ENCODE peak calls at places on chromosomes 3 and 15, in ten cellular contexts. T is foreskin fibroblast, P is uterus, X is epithelial cell of proximal tubule, M is H7, W is prostate gland, V is brain microvascular endothelial cell, E is fibroblast of lung, R is AG09309, I is heart right ventricle. U is an unnamed sample.

GRCh38 chr3:8745619-8746370 is 12.2 kb downstream of the CAV3 start:
- DNase-seq in T (no peak), P (no peak), X (no peak), M (no peak), W (no peak), V (no peak), E (no peak), R (no peak), I (no peak), U (no peak)

GRCh38 chr3:190178779-190179178 is 58.1 kb upstream of the P3H2 start:
- DNase-seq in T (no peak), P (no peak), X (no peak), M (no peak), W (no peak), V (no peak), E (no peak), R (no peak), I (no peak), U (no peak)

GRCh38 chr3:120160050-120160449 is 65.8 kb upstream of the GSK3B start:
- DNase-seq in T (peak; percentile 99), P (no peak), X (peak; percentile 96), M (no peak), W (peak; percentile 70), V (peak; percentile 87), E (peak; percentile 100), R (peak; percentile 100), I (peak; percentile 24), U (no peak)

GRCh38 chr3:104604326-104605010 is 762.2 kb upstream of the ALCAM start:
- DNase-seq in T (peak; percentile 39), P (no peak), X (no peak), M (no peak), W (no peak), V (peak; percentile 12), E (peak; percentile 59), R (peak; percentile 1), I (no peak), U (no peak)

GRCh38 chr3:157088133-157088488 is 71.8 kb downstream of the CCNL1 start:
- DNase-seq in T (no peak), P (no peak), X (no peak), M (no peak), W (no peak), V (no peak), E (no peak), R (no peak), I (no peak), U (no peak)

GRCh38 chr15:36817776-36818175 is 238.3 kb downstream of the CDIN1 start:
- DNase-seq in T (no peak), P (no peak), X (no peak), M (no peak), W (no peak), V (no peak), E (no peak), R (no peak), I (no peak), U (no peak)

GRCh38 chr3:23094890-23095462 is 108.2 kb upstream of the UBE2E2 start:
- DNase-seq in T (peak; percentile 51), P (no peak), X (peak; percentile 82), M (no peak), W (no peak), V (peak; percentile 40), E (peak; percentile 57), R (no peak), I (no peak), U (no peak)

GRCh38 chr3:120274739-120275167 is 10.3 kb downstream of the GPR156 start:
- DNase-seq in T (peak; percentile 6), P (no peak), X (no peak), M (no peak), W (peak; percentile 21), V (no peak), E (peak; percentile 43), R (no peak), I (peak; percentile 31), U (no peak)

GRCh38 chr3:107366766-107367165 is 10.5 kb upstream of the CCDC54 start:
- DNase-seq in T (peak; percentile 33), P (no peak), X (no peak), M (peak; percentile 33), W (no peak), V (peak; percentile 18), E (no peak), R (no peak), I (no peak), U (no peak)

GRCh38 chr15:61034793-61035710 is 194.1 kb downstream of the RORA start:
- DNase-seq in T (peak; percentile 72), P (no peak), X (no peak), M (no peak), W (no peak), V (peak; percentile 33), E (peak; percentile 79), R (peak; percentile 57), I (no peak), U (no peak)

GRCh38 chr15:24819680-24820079 is 135.1 kb upstream of the SNRPN start:
- DNase-seq in T (no peak), P (no peak), X (no peak), M (no peak), W (no peak), V (no peak), E (no peak), R (no peak), I (no peak), U (no peak)

GRCh38 chr15:46411900-46412299 is 777.1 kb downstream of the SQOR start:
- DNase-seq in T (no peak), P (no peak), X (no peak), M (no peak), W (no peak), V (no peak), E (no peak), R (no peak), I (no peak), U (no peak)

GRCh38 chr3:117165611-117166051 is 456.1 kb downstream of the TUSC7 start:
- DNase-seq in T (peak; percentile 46), P (no peak), X (no peak), M (peak; percentile 17), W (no peak), V (no peak), E (no peak), R (no peak), I (no peak), U (no peak)

GRCh38 chr15:25787381-25787780 is 75.7 kb downstream of the ATP10A start:
- DNase-seq in T (peak; percentile 59), P (no peak), X (no peak), M (no peak), W (no peak), V (no peak), E (peak; percentile 24), R (no peak), I (no peak), U (no peak)

GRCh38 chr3:158452324-158452723 is 118.7 kb upstream of the MLF1 start:
- DNase-seq in T (peak; percentile 12), P (no peak), X (no peak), M (no peak), W (no peak), V (no peak), E (no peak), R (no peak), I (no peak), U (no peak)

GRCh38 chr3:96803860-96804259 is 10.5 kb upstream of the EPHA6 start:
- DNase-seq in T (no peak), P (no peak), X (no peak), M (no peak), W (no peak), V (no peak), E (no peak), R (no peak), I (no peak), U (no peak)

DNA sequence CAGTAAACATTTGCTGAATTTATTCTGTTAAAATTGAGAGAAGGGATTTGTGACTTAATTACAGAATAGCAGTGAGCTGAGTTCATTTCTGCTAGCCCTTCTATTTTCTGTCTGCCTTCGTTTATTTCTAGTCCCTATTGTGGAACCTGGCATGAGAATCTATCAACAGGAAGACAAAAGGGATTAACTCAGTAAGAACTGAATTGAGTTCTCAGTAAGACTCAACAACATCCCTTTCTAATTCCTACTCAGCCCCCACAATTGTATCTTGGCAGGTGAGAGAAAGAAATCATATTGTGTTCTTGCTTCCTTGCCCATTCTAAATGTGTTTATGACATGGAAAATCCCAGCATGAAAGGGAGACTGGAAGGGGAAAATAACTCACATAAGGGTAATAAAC is 246.4 kb upstream of the LRRC3B start:
- DNase-seq in T (no peak), P (no peak), X (no peak), M (no peak), W (no peak), V (no peak), E (no peak), R (no peak), I (no peak), U (no peak)
- H3K4me3 ChIP-seq in T (no peak overlapping the region), P (no peak overlapping the region), X (no peak overlapping the region), M (no peak overlapping the region), W (no peak overlapping the region), V (no peak overlapping the region), E (no peak overlapping the region), R (no peak overlapping the region), I (no peak overlapping the region), U (no peak overlapping the region)

GRCh38 chr3:44721231-44722102 is 8.0 kb upstream of the ZNF501 start:
- DNase-seq in T (no peak), P (no peak), X (no peak), M (no peak), W (no peak), V (no peak), E (peak; percentile 33), R (no peak), I (no peak), U (no peak)
- H3K4me3 ChIP-seq in T (no peak overlapping the region), P (no peak overlapping the region), X (no peak overlapping the region), M (no peak overlapping the region), W (no peak overlapping the region), V (no peak overlapping the region), E (no peak overlapping the region), R (no peak overlapping the region), I (no peak overlapping the region), U (no peak overlapping the region)

DNA sequence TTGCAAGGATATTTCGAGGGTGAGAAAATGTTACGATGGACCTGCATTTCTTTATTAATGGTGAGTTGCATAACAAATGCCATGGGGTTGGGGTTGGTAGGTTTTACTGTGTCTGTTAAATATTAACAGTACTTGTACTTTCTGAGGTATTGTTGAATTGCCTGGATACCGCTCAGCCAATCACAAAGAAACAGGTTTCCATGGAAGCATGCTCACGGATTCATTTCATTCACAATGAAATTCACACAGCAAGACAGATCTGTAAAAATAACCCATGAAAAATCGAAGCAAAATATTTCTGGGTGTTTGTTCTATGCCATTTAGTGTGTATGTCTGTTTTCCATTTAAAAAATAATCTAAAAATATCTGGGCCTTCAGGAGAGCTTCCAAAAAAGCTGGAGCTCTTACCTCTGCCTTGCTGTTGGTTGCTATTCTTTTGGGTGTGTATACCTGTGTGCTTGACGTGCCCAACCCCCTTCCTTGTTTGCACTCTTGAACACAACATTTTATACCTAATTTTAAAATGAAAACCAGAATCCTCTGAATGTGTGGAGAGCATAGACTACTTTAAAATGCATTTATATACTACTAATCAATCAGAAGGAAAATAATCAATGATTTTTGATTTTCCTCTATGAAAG is 479.8 kb upstream of the TBL1XR1 start:
- DNase-seq in T (no peak), P (no peak), X (peak; percentile 74), M (peak; percentile 5), W (no peak), V (no peak), E (no peak), R (no peak), I (no peak), U (no peak)
- H3K4me3 ChIP-seq in T (no peak overlapping the region), P (no peak overlapping the region), X (peak overlapping the region; percentile 16), M (no peak overlapping the region), W (no peak overlapping the region), V (no peak overlapping the region), E (no peak overlapping the region), R (no peak overlapping the region), I (no peak overlapping the region), U (no peak overlapping the region)

DNA sequence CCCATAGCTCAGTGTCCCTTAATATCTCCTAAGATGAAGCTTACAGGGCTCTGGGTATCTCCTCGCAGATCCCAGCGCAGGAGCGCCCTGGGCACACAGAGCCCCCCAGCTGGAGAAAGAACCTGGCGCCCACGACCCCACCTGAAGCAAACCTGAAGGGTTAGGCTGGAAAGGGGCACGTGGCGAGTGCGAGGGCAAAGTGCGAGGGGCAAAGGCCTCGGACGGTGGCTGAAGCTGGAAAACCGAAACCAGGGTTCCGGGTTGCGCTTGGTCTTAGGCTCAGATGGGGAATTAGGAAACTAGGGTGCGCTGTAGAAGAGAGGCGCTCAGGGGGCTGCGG is 3.9 kb downstream of the SOX14 start:
- DNase-seq in T (peak; percentile 15), P (no peak), X (no peak), M (peak; percentile 60), W (no peak), V (no peak), E (no peak), R (no peak), I (no peak), U (no peak)
- H3K4me3 ChIP-seq in T (peak overlapping the region; percentile 41), P (no peak overlapping the region), X (peak overlapping the region; percentile 41), M (peak overlapping the region; percentile 17), W (peak overlapping the region; percentile 19), V (peak overlapping the region; percentile 9), E (peak overlapping the region; percentile 6), R (peak overlapping the region; percentile 39), I (no peak overlapping the region), U (no peak overlapping the region)

U was measured in Jurkat, Clone E6-1.